ENCODE peak calls at places on chromosomes 3 and 15, in six cellular contexts. H is HFFc6, M is right cardiac atrium, U is stomach, Z is lung microvascular endothelial cell, F is Daoy. N is an unnamed sample.

GRCh38 chr3:146803746-146804145 is 198.6 kb upstream of the PLSCR5 start:
- DNase-seq in H (peak; percentile 90), F (peak; percentile 9), U (no peak), Z (peak; percentile 58), M (no peak), N (peak; percentile 90)

GRCh38 chr3:123833398-123833785 is 50.7 kb downstream of the MYLK start:
- DNase-seq in M (no peak), U (no peak), F (no peak), Z (no peak), H (no peak), N (no peak)

GRCh38 chr15:65818927-65819562 is 27.0 kb upstream of the DENND4A start:
- DNase-seq in M (no peak), H (peak; percentile 23), U (no peak), Z (peak; percentile 94), F (peak; percentile 17), N (no peak)

GRCh38 chr15:91737419-91737818 is 116.1 kb upstream of the SLCO3A1 start:
- DNase-seq in M (no peak), H (no peak), U (no peak), F (no peak), Z (no peak), N (no peak)

GRCh38 chr3:142987080-142987700 is 14.2 kb upstream of the U2SURP start:
- DNase-seq in Z (peak; percentile 52), M (no peak), F (no peak), H (peak; percentile 57), U (no peak), N (peak; percentile 57)

GRCh38 chr3:143172313-143173054 is 52.9 kb downstream of the CHST2 start:
- DNase-seq in Z (no peak), U (no peak), M (no peak), H (no peak), F (no peak), N (no peak)

GRCh38 chr3:171718493-171719205 is 91.6 kb downstream of the PLD1 start:
- DNase-seq in F (no peak), M (no peak), U (no peak), Z (no peak), H (no peak), N (no peak)

GRCh38 chr3:62128028-62128427 is 245.3 kb downstream of the FEZF2 start:
- DNase-seq in H (no peak), F (no peak), Z (no peak), M (no peak), U (no peak), N (peak; percentile 53)

GRCh38 chr3:51691949-51692348 is 14.9 kb upstream of the GRM2 start:
- DNase-seq in F (no peak), M (no peak), H (no peak), U (no peak), Z (no peak), N (no peak)

GRCh38 chr15:99102332-99103235 is 2.3 kb upstream of the SYNM start:
- DNase-seq in F (no peak), M (no peak), H (no peak), Z (no peak), U (no peak), N (no peak)

GRCh38 chr3:24316887-24317383 is 177.7 kb downstream of the THRB start:
- DNase-seq in M (no peak), F (no peak), H (no peak), Z (no peak), U (peak; percentile 44), N (no peak)

GRCh38 chr3:16614033-16615031 is 9.1 kb upstream of the DAZL start:
- DNase-seq in H (no peak), M (no peak), U (no peak), Z (no peak), F (no peak), N (no peak)

GRCh38 chr15:38130200-38130567 is 122.5 kb upstream of the SPRED1 start:
- DNase-seq in H (no peak), F (peak; percentile 19), Z (no peak), M (no peak), U (no peak), N (no peak)

GRCh38 chr3:194761384-194761783 is 75.7 kb downstream of the FAM43A start:
- DNase-seq in F (no peak), M (no peak), H (no peak), U (no peak), Z (no peak), N (no peak)

GRCh38 chr3:127412578-127413317 is 124.9 kb upstream of the PRR20G start:
- DNase-seq in Z (no peak), M (no peak), F (no peak), U (no peak), H (no peak), N (no peak)

GRCh38 chr15:96334017-96334704 is 3.7 kb downstream of the NR2F2 start:
- DNase-seq in H (no peak), Z (peak; percentile 41), F (no peak), U (no peak), M (peak; percentile 59), N (no peak)